ENCODE peak calls at places on chromosomes 13 and 19, in four cellular contexts. One of them, this sample, is unnamed.

GRCh38 chr13:114141261-114141996 is 9.0 kb upstream of the RASA3 start:
- DNase-seq in K562: no peak
- DNase-seq in SK-N-SH: no peak
- DNase-seq in HepG2: no peak
- DNase-seq in this sample: no peak

GRCh38 chr13:112879283-112879833 is 89.7 kb upstream of the MCF2L start:
- DNase-seq in HepG2: no peak
- DNase-seq in SK-N-SH: no peak
- DNase-seq in K562: no peak
- DNase-seq in this sample: no peak

GRCh38 chr13:99575376-99575775 is 74.1 kb downstream of the TM9SF2 start:
- DNase-seq in SK-N-SH: no peak
- DNase-seq in K562: peak; percentile 11
- DNase-seq in HepG2: no peak
- DNase-seq in this sample: no peak

GRCh38 chr13:79289557-79289956 is 116.5 kb downstream of the RBM26 start:
- DNase-seq in K562: no peak
- DNase-seq in HepG2: no peak
- DNase-seq in SK-N-SH: no peak
- DNase-seq in this sample: no peak

GRCh38 chr19:34577531-34578101 is 96.1 kb downstream of the WTIP start:
- DNase-seq in HepG2: no peak
- DNase-seq in K562: peak; percentile 61
- DNase-seq in SK-N-SH: peak; percentile 42
- DNase-seq in this sample: no peak

GRCh38 chr19:6464070-6464873 is at the start of gene CRB3:
- DNase-seq in SK-N-SH: no peak
- DNase-seq in HepG2: peak; percentile 73
- DNase-seq in K562: no peak
- DNase-seq in this sample: peak; percentile 80

GRCh38 chr19:46131485-46132143 is 7.1 kb upstream of the IGFL3 start:
- DNase-seq in HepG2: no peak
- DNase-seq in K562: no peak
- DNase-seq in SK-N-SH: no peak
- DNase-seq in this sample: no peak

GRCh38 chr13:101942038-101942437 is 459.8 kb downstream of the FGF14 start:
- DNase-seq in SK-N-SH: peak; percentile 34
- DNase-seq in K562: no peak
- DNase-seq in HepG2: peak; percentile 7
- DNase-seq in this sample: no peak

GRCh38 chr13:93339550-93339949 is 112.9 kb downstream of the GPC6 start:
- DNase-seq in K562: no peak
- DNase-seq in HepG2: no peak
- DNase-seq in SK-N-SH: no peak
- DNase-seq in this sample: no peak

GRCh38 chr19:10885241-10886169 is 14.2 kb downstream of the CARM1 start:
- DNase-seq in HepG2: no peak
- DNase-seq in SK-N-SH: no peak
- DNase-seq in K562: peak; percentile 18
- DNase-seq in this sample: no peak

GRCh38 chr13:68439821-68440220 is 1209.7 kb upstream of the PCDH9 start:
- DNase-seq in SK-N-SH: no peak
- DNase-seq in K562: no peak
- DNase-seq in HepG2: no peak
- DNase-seq in this sample: no peak

GRCh38 chr19:41904118-41904870 is 21.3 kb downstream of the ARHGEF1 start:
- DNase-seq in K562: no peak
- DNase-seq in HepG2: peak; percentile 92
- DNase-seq in SK-N-SH: no peak
- DNase-seq in this sample: no peak

GRCh38 chr13:44763604-44764311 is 187.6 kb upstream of the TSC22D1 start:
- DNase-seq in HepG2: no peak
- DNase-seq in K562: no peak
- DNase-seq in SK-N-SH: no peak
- DNase-seq in this sample: no peak

GRCh38 chr19:39568604-39569003 is 28.6 kb upstream of the EID2 start:
- DNase-seq in HepG2: peak; percentile 27
- DNase-seq in SK-N-SH: no peak
- DNase-seq in K562: no peak
- DNase-seq in this sample: no peak

GRCh38 chr13:73167046-73167820 is 108.4 kb downstream of the KLF5 start:
- DNase-seq in SK-N-SH: no peak
- DNase-seq in K562: no peak
- DNase-seq in HepG2: no peak
- DNase-seq in this sample: no peak

GRCh38 chr19:51784922-51785690 is 9.9 kb upstream of the FPR3 start:
- DNase-seq in K562: no peak
- DNase-seq in SK-N-SH: no peak
- DNase-seq in HepG2: no peak
- DNase-seq in this sample: no peak
- TF ChIP-seq ELF1 in K562: no peak
- TF ChIP-seq ELF1 in SK-N-SH: no peak
- TF ChIP-seq ELF1 in HepG2: no peak
- TF ChIP-seq ELF1 in this sample: no peak

GRCh38 chr13:70178346-70178745 is 70.1 kb upstream of the KLHL1 start:
- DNase-seq in K562: no peak
- DNase-seq in HepG2: no peak
- DNase-seq in SK-N-SH: no peak
- DNase-seq in this sample: no peak

GRCh38 chr13:70188567-70188966 is 80.3 kb upstream of the KLHL1 start:
- DNase-seq in HepG2: no peak
- DNase-seq in SK-N-SH: no peak
- DNase-seq in K562: no peak
- DNase-seq in this sample: no peak

DNA sequence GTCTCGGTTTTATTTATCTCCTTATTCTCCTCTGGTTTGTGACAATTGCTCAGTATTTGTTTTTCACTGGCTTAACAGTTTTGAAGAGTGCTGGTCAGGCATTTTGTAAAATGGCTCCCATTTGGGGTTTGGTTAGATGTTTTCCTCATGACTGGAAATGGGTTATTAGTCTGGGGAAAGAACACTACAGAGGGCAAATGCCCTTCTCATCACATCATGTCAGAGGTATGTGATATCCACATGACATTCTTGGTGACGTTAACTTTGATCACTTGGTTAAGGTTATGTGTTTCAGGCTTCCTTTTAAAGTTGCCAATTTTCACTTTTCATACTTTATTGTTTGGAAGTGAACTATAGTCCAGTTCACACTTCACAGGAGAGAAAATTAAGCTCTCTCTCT is 74.8 kb upstream of the KLHL1 start:
- DNase-seq in SK-N-SH: no peak
- DNase-seq in HepG2: no peak
- DNase-seq in K562: no peak
- DNase-seq in this sample: no peak
- TF ChIP-seq ELF1 in SK-N-SH: no peak
- TF ChIP-seq ELF1 in HepG2: no peak
- TF ChIP-seq ELF1 in K562: no peak
- TF ChIP-seq ELF1 in this sample: no peak

DNA sequence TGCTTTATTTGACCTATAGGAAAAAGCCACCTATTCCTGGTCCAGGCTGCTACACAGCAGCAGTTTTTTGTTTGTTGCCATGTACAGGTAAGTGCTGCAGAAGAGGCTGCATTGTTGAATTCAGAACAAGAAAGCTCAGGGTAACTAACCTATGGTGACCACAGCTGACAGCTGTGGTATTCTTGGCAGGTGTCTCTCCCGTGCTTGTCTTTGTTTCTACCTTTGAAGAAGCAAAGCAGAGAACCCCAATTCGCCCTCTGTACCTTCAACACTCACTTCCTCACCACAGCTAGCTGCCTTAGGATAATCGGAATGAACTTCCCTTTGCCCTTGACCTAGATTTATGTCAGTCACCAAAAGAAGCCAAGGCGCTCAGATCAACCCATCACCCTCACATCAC is 1703.3 kb upstream of the SLC10A2 start:
- DNase-seq in SK-N-SH: no peak
- DNase-seq in HepG2: no peak
- DNase-seq in K562: no peak
- DNase-seq in this sample: no peak
- TF ChIP-seq ELF1 in SK-N-SH: no peak
- TF ChIP-seq ELF1 in HepG2: no peak
- TF ChIP-seq ELF1 in K562: no peak
- TF ChIP-seq ELF1 in this sample: no peak

GRCh38 chr19:44438441-44438840 is 9.8 kb downstream of the ZNF229 start:
- DNase-seq in SK-N-SH: no peak
- DNase-seq in HepG2: no peak
- DNase-seq in K562: no peak
- DNase-seq in this sample: no peak
- TF ChIP-seq ELF1 in SK-N-SH: no peak
- TF ChIP-seq ELF1 in HepG2: no peak
- TF ChIP-seq ELF1 in K562: no peak
- TF ChIP-seq ELF1 in this sample: no peak

This sample was measured in HCT116.